ENCODE peak calls at places on chromosomes 6 and 20, in four cellular contexts. F, A, R and T are unnamed samples.

GRCh38 chr6:111530777-111531176 is 47.8 kb upstream of the REV3L start:
- DNase-seq in R (no peak), F (no peak), A (no peak), T (no peak)

GRCh38 chr6:36028088-36028886 is 679 bp downstream of the MAPK14 start:
- DNase-seq in R (no peak), A (peak), F (peak), T (peak)

GRCh38 chr6:122790740-122791679 is 2.0 kb downstream of the SMPDL3A start:
- DNase-seq in F (no peak), A (peak), R (no peak), T (peak)

GRCh38 chr6:157762636-157763035 is 60.4 kb upstream of the SNX9 start:
- DNase-seq in F (peak), R (no peak), A (peak), T (no peak)

GRCh38 chr20:14193885-14194284 is 143.5 kb downstream of the FLRT3 start:
- DNase-seq in R (no peak), F (no peak), A (peak), T (no peak)

GRCh38 chr6:46025573-46025972 is 9.9 kb upstream of the CLIC5 start:
- DNase-seq in A (no peak), F (no peak), R (no peak), T (no peak)

GRCh38 chr6:75760320-75760719 is 11.3 kb downstream of the MYO6 start:
- DNase-seq in F (no peak), A (no peak), R (no peak), T (no peak)

GRCh38 chr6:157684620-157685299 is 138.3 kb upstream of the SNX9 start:
- DNase-seq in A (no peak), R (no peak), F (no peak), T (no peak)

GRCh38 chr20:59633646-59634045 is 29.3 kb downstream of the PHACTR3 start:
- DNase-seq in R (no peak), F (no peak), A (no peak), T (no peak)

GRCh38 chr20:32083469-32083868 is 26.0 kb upstream of the TM9SF4 start:
- DNase-seq in R (no peak), A (no peak), F (no peak), T (no peak)

GRCh38 chr6:33785766-33786165 is 3.2 kb downstream of the LEMD2 start:
- DNase-seq in F (no peak), A (peak), R (no peak), T (peak)

GRCh38 chr20:41509316-41509715 is 108.9 kb downstream of the CHD6 start:
- DNase-seq in R (no peak), F (no peak), A (no peak), T (no peak)

GRCh38 chr20:59403261-59403961 is 103.0 kb downstream of the EDN3 start:
- DNase-seq in F (peak), R (peak), A (peak), T (no peak)

GRCh38 chr6:93182933-93183479 is 236.4 kb downstream of the EPHA7 start:
- DNase-seq in A (no peak), R (no peak), F (no peak), T (no peak)

GRCh38 chr6:12105271-12105670 is 93.2 kb downstream of the HIVEP1 start:
- DNase-seq in F (no peak), R (no peak), A (no peak), T (no peak)

GRCh38 chr20:44805991-44806729 is 4.2 kb downstream of the RIMS4 start:
- DNase-seq in A (peak), R (no peak), F (peak), T (peak)

GRCh38 chr20:42260216-42260615 is 642.0 kb upstream of the CHD6 start:
- DNase-seq in F (no peak), R (no peak), A (no peak), T (no peak)

GRCh38 chr20:2292711-2293110 is 3.1 kb upstream of the TGM3 start:
- DNase-seq in F (no peak), R (no peak), A (no peak), T (no peak)

GRCh38 chr20:4519530-4519929 is 202.2 kb upstream of the PRND start:
- DNase-seq in R (no peak), A (peak), F (peak), T (no peak)

GRCh38 chr6:78835817-78836216 is 31.5 kb upstream of the IRAK1BP1 start:
- DNase-seq in A (no peak), F (no peak), R (no peak), T (peak)

GRCh38 chr6:6686748-6687601 is 98.5 kb downstream of the LY86 start:
- DNase-seq in F (peak), R (peak), A (peak), T (no peak)

GRCh38 chr6:96934087-96934486 is 9.6 kb downstream of the KLHL32 start:
- DNase-seq in R (no peak), F (no peak), A (no peak), T (no peak)

GRCh38 chr20:42378826-42379225 is 760.6 kb upstream of the CHD6 start:
- DNase-seq in R (no peak), A (peak), F (no peak), T (no peak)

GRCh38 chr6:169073311-169073710 is 180.3 kb downstream of the THBS2 start:
- DNase-seq in F (no peak), A (peak), R (no peak), T (peak)

GRCh38 chr6:82057846-82058554 is 189.5 kb downstream of the IBTK start:
- DNase-seq in A (no peak), F (no peak), R (no peak), T (peak)

GRCh38 chr6:157556671-157557430 is 175.9 kb downstream of the ZDHHC14 start:
- DNase-seq in A (no peak), R (no peak), F (no peak), T (no peak)

GRCh38 chr6:117311310-117311709 is 46.0 kb downstream of the VGLL2 start:
- DNase-seq in A (no peak), F (no peak), R (no peak), T (no peak)

GRCh38 chr6:163837681-163838431 is 423.3 kb downstream of the QKI start:
- DNase-seq in A (peak), F (no peak), R (no peak), T (peak)

DNA sequence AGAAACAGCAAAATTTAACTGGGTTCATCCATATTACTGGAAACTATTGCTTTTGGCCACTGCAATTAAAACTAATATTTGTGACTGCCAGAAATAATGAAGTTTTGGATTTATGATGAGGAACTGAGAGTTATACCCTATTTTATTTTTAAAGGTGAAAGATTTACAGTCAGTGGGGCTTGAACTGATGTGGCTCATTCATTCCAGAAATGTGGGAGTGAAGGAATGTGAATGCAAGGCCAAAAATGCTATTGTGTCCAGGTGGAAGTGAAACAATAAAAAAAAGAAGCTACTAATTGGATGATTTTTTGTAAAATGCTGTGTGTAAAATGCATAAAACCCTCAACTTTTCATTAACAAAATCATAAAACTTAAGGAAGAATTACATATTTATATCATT is 491.9 kb downstream of the COL12A1 start:
- DNase-seq in A (no peak), F (no peak), R (no peak), T (no peak)
- H3K56ac ChIP-seq in A (no peak), F (no peak), R (no peak), T (no peak)

DNA sequence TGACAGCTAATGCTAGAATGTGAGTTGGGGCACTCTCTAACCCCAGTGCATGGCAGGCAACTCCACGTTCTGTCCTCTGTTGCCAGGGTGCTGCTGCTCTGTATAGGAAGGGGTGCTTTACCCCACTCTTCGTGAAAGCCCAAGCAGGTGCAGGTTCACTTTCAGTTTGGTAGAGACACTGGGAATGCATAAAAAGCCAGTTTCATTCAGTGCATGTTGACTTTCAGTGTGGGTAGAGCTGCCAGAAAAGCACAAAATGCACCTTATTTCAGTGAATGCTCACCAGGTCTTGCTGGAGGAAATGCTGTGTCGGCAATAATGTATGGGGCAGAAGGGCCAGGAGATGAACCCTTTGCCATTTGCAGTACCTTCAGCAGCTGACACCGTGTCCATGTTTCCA is 62.1 kb upstream of the ADGRB3 start:
- DNase-seq in F (no peak), A (no peak), R (no peak), T (no peak)
- H3K4me2 ChIP-seq in F (no peak), A (no peak), R (no peak), T (no peak)

GRCh38 chr6:52394251-52394666 is 25.9 kb upstream of the EFHC1 start:
- DNase-seq in F (no peak), A (no peak), R (no peak), T (no peak)
- H3K56ac ChIP-seq in F (no peak), A (no peak), R (no peak), T (no peak)

GRCh38 chr6:44176935-44177509 is 18.4 kb downstream of the CAPN11 start:
- DNase-seq in A (no peak), F (no peak), R (no peak), T (no peak)
- H3K4me2 ChIP-seq in A (no peak), F (no peak), R (no peak), T (no peak)

DNA sequence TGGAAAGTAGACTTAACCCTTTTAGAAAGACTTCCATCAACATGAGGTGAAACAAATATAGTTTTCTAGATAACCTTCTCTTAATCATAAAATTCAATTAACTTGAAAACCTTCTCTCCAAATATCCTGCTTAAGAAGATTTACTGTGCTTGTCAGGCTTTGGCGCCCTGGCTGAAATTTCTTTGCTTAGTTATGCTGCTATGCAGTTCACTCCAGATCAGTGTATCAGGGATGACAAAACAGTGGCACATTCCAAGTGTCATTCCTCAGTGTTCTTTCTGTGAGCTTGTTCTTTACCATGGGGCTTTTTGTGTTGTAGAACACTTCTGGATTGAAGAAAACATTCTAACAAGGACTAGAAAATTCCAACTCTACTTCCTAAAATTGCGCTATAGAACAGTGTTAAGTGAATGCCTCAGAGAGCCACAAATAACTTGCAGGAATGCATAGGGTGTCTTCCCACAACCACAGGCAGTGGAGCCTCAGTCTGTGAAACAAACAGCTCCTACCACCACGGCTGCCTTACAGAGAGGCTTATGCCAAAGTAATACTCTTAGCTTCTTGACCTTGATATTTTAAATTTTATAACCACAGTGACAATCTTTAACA is 443.6 kb downstream of the CDC5L start:
- DNase-seq in F (no peak), R (no peak), A (peak), T (no peak)
- H3K56ac ChIP-seq in F (no peak), R (no peak), A (no peak), T (no peak)

GRCh38 chr6:103983860-103984259 is 875.9 kb downstream of the HACE1 start:
- DNase-seq in R (no peak), F (no peak), A (no peak), T (no peak)

DNA sequence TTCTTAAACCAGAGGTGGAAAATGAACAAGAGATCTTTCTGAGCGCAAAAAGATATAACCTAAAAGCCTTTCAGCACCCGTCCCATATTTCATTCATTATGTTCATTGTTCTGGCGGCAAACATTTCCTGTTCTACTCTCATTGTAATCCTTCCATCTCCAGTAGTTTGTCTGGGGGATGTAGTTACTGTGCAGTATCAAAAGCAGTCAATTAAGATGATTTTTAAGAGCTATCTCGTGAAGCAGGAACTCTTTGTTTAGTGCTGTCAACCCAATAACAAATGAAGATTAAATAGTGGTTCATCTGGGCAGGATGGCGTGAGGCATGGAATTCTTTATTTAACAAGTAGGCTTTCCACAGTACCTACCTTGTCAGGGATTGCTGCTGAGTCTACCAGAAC is 876.7 kb downstream of the HACE1 start:
- DNase-seq in A (no peak), R (no peak), F (no peak), T (no peak)
- H3K4me2 ChIP-seq in A (no peak), R (no peak), F (no peak), T (no peak)

DNA sequence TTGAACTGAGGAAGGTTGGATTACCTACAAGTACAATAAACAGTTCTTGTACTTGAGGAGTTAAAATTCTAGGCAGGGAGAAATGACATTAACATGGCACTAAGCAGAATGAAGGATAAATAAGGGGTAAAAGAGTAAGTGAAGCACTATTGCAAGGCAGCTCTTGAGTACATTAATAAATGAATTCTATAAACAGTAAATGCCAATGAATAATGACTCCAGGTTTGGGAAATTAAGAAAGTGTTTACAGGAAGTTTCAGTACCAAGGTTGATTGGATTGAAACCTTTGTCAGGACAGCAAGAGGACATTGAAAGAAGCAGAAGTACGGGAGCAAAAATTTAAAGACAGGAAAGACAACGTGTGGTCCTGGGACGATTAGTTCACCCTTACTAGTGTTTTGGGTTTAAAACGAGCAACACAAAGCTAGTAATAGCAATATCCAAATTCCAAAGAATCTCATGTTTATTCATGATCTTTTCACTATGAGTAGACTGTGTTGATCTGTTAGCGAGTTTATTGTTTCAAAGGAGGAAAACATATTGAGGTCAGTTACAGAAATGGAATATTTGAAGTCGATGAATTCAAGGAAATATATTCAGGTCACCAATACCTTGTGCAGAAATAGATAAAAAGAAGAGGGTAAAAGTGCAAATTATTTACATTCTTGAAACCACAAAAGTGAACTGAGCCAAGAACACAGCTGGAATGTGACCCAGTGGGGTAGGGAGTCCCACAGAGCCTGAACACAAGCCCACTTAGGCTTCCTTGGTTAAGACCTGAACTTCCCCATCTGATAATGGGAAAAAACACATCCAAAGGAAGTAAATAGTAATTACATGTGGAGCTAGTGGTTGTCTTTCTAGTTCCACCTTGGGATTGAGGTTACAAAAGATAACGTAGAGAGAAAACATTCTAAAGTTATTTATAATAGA is 80.8 kb downstream of the MKKS start:
- DNase-seq in A (peak), R (no peak), F (no peak), T (no peak)
- H3K56ac ChIP-seq in A (peak), R (no peak), F (no peak), T (no peak)

DNA sequence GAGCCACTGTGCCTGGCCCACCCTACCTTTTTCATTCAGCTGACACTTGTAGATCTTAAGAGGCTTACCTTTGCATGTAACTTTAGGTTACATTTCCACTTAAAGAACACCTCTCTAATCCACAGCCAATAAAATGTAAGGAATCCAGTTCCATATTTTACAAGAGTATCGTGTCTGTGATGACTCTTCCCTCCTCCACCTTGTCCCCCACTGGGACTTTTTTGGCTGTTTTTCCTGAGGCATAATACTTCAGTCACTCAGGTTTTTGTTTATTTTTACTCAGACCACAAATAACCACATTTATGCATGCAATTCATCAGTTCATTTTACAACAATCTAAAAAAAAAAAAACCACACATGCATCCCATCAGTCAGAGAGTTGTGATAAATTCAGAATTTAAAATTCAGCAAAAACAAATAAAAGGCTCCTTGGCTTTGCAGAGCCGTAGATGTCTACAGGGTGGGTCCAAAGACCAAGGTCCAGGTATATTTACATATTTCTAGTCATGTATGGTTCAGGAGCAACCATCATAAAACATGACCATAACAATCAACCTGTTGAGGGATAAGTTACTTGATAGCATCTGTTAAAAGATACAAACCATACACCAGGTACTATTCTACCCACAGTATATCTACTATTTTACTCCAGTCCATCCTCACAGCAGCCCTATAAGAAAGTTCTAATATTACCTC is 9.9 kb downstream of the ATXN1 start:
- DNase-seq in A (no peak), R (no peak), F (no peak), T (peak)
- H3K4me2 ChIP-seq in A (no peak), R (no peak), F (no peak), T (no peak)

GRCh38 chr6:30326446-30327231 is at the start of gene TRIM39:
- DNase-seq in A (peak), R (no peak), F (peak), T (peak)

GRCh38 chr6:30325150-30325872 is 1.4 kb upstream of the TRIM39 start:
- DNase-seq in R (peak), F (no peak), A (peak), T (peak)

GRCh38 chr6:30325873-30326445 is 768 bp upstream of the TRIM39 start:
- DNase-seq in R (peak), A (peak), F (peak), T (no peak)

GRCh38 chr6:30329331-30329730 is 2.6 kb downstream of the TRIM39 start:
- DNase-seq in A (peak), R (no peak), F (no peak), T (no peak)

GRCh38 chr6:30327232-30327746 is 562 bp downstream of the TRIM39 start:
- DNase-seq in A (no peak), F (no peak), R (no peak), T (no peak)
- H3K56ac ChIP-seq in A (peak), F (no peak), R (no peak), T (peak)

GRCh38 chr6:159056432-159056831 is 11.6 kb upstream of the TAGAP start:
- DNase-seq in A (no peak), R (no peak), F (no peak), T (no peak)

GRCh38 chr6:159056003-159056402 is 11.2 kb upstream of the TAGAP start:
- DNase-seq in F (no peak), A (no peak), R (no peak), T (no peak)

GRCh38 chr6:159056941-159057340 is 12.2 kb upstream of the TAGAP start:
- DNase-seq in F (no peak), A (no peak), R (no peak), T (no peak)

GRCh38 chr6:159053781-159054398 is 9.1 kb upstream of the TAGAP start:
- DNase-seq in R (no peak), A (no peak), F (peak), T (no peak)

DNA sequence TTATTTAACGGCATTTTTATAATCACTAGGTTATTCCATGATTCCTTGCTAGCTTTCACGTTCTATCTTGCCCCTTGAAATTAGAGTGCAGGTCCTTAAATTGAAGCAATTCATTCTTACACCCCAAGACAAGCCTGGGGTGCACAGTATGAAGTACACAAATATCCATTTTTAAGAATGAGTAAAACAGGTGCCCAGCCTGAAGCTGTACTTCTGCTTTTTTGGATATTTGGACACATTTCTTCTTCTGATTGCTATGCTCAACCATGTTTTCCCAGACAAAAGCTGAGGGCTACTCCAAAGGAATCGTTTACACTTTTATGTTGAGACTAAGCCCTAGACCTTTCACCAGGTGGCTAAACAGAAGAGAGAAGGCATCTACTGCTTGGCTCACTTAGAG is 7.9 kb upstream of the TAGAP start:
- DNase-seq in A (no peak), R (no peak), F (peak), T (no peak)
- H3K4me2 ChIP-seq in A (no peak), R (no peak), F (no peak), T (no peak)